ENCODE peak calls at places on chromosomes 3 and 15, in six cellular contexts. P is mesendoderm, Z is B cell, H is T-helper 1 cell, F is COLO829, X is H4. D is an unnamed sample.

GRCh38 chr15:72365844-72366243 is 10.0 kb downstream of the HEXA start:
- DNase-seq in P (no peak), Z (no peak), H (no peak), F (no peak), X (no peak), D (peak)

GRCh38 chr3:142027713-142028112 is 121.6 kb downstream of the TFDP2 start:
- DNase-seq in P (peak), Z (no peak), H (no peak), F (peak), X (no peak), D (peak)

GRCh38 chr3:125059488-125060245 is 3.9 kb upstream of the HEG1 start:
- DNase-seq in P (peak), Z (no peak), H (no peak), F (no peak), X (no peak), D (no peak)

GRCh38 chr3:114518409-114518808 is 224.6 kb downstream of the TIGIT start:
- DNase-seq in P (peak), Z (no peak), H (no peak), F (no peak), X (no peak), D (no peak)

GRCh38 chr15:69060041-69060481 is 45.6 kb downstream of the NOX5 start:
- DNase-seq in P (no peak), Z (no peak), H (no peak), F (no peak), X (no peak), D (no peak)

GRCh38 chr3:22887664-22888291 is 315.3 kb upstream of the UBE2E2 start:
- DNase-seq in P (peak), Z (no peak), H (no peak), F (no peak), X (peak), D (no peak)

GRCh38 chr3:33231755-33232465 is 13.3 kb upstream of the SUSD5 start:
- DNase-seq in P (no peak), Z (no peak), H (no peak), F (peak), X (peak), D (no peak)

GRCh38 chr15:36951747-36952247 is 148.6 kb downstream of the MEIS2 start:
- DNase-seq in P (no peak), Z (no peak), H (no peak), F (no peak), X (peak), D (no peak)

GRCh38 chr15:65836665-65837064 is 32.6 kb upstream of the RAB11A start:
- DNase-seq in P (peak), Z (no peak), H (no peak), F (no peak), X (no peak), D (peak)

GRCh38 chr15:96497951-96498350 is 167.5 kb downstream of the NR2F2 start:
- DNase-seq in P (no peak), Z (no peak), H (no peak), F (no peak), X (no peak), D (no peak)

GRCh38 chr3:152155246-152155645 is 113.5 kb upstream of the MBNL1 start:
- DNase-seq in P (no peak), Z (no peak), H (no peak), F (no peak), X (no peak), D (no peak)

GRCh38 chr15:70098461-70099166 is 897 bp upstream of the TLE3 start:
- DNase-seq in P (peak), Z (no peak), H (no peak), F (no peak), X (no peak), D (peak)